ENCODE peak calls at places on chromosomes 12 and 14, in eight cellular contexts. X is thyroid gland, G is MM.1S, R is left lung, O is upper lobe of left lung, M is lower lobe of right lung, C is OCI-LY7, S is neuronal stem cell. Q is an unnamed sample.

GRCh38 chr12:52317443-52318052 is 3.6 kb downstream of the KRT83 start:
- DNase-seq in O (peak; percentile 46), R (no peak), X (no peak), M (no peak), S (no peak), G (no peak), C (no peak), Q (no peak)

GRCh38 chr12:82130763-82131162 is 227.4 kb downstream of the CCDC59 start:
- DNase-seq in R (no peak), X (no peak), G (no peak), M (no peak), S (no peak), C (no peak), O (no peak), Q (no peak)

GRCh38 chr14:97218713-97219355 is 421.7 kb downstream of the VRK1 start:
- DNase-seq in R (no peak), C (no peak), M (no peak), G (no peak), S (peak; percentile 49), X (peak; percentile 30), O (peak; percentile 82), Q (no peak)

GRCh38 chr14:23154876-23155587 is 28.4 kb downstream of the SLC7A8 start:
- DNase-seq in R (peak; percentile 84), C (no peak), O (no peak), G (no peak), S (no peak), X (peak; percentile 88), M (peak; percentile 75), Q (peak; percentile 79)

GRCh38 chr12:101127521-101128219 is 82.4 kb downstream of the SLC5A8 start:
- DNase-seq in O (peak; percentile 15), C (no peak), G (no peak), R (no peak), M (no peak), S (no peak), X (peak; percentile 11), Q (no peak)

GRCh38 chr14:94904636-94905035 is 134.7 kb upstream of the GSC start:
- DNase-seq in C (no peak), R (no peak), O (no peak), M (no peak), S (peak; percentile 18), X (no peak), G (no peak), Q (no peak)

GRCh38 chr14:23114120-23114458 is 5.0 kb downstream of the CEBPE start:
- DNase-seq in X (no peak), O (no peak), G (no peak), M (no peak), R (no peak), C (no peak), S (no peak), Q (no peak)

GRCh38 chr14:39739796-39740195 is 307.6 kb upstream of the FBXO33 start:
- DNase-seq in M (peak; percentile 69), G (no peak), S (no peak), O (no peak), X (peak; percentile 88), C (no peak), R (peak; percentile 77), Q (no peak)

GRCh38 chr12:126700115-126700514 is 1566.9 kb upstream of the TMEM132C start:
- DNase-seq in C (no peak), O (no peak), X (no peak), S (no peak), R (no peak), M (no peak), G (no peak), Q (no peak)

GRCh38 chr12:108333898-108334699 is 5.0 kb downstream of the CMKLR1 start:
- DNase-seq in S (no peak), G (no peak), X (no peak), O (no peak), M (no peak), C (no peak), R (no peak), Q (no peak)

GRCh38 chr14:24310666-24311604 is at the start of gene LTB4R:
- DNase-seq in M (peak; percentile 86), S (no peak), G (peak; percentile 61), X (peak; percentile 83), O (peak; percentile 95), R (peak; percentile 80), C (peak; percentile 70), Q (peak; percentile 63)

GRCh38 chr14:51419685-51420084 is 179.6 kb downstream of the TMX1 start:
- DNase-seq in R (no peak), M (no peak), O (no peak), X (no peak), C (peak; percentile 59), S (no peak), G (peak; percentile 45), Q (no peak)

GRCh38 chr12:47017041-47017713 is 62.2 kb upstream of the PCED1B start:
- DNase-seq in X (no peak), O (no peak), M (no peak), G (no peak), R (no peak), S (no peak), C (no peak), Q (no peak)

GRCh38 chr12:103247531-103247930 is 248.2 kb downstream of the C12orf42 start:
- DNase-seq in R (no peak), O (no peak), X (no peak), C (no peak), M (no peak), S (no peak), G (no peak), Q (no peak)

GRCh38 chr12:49583361-49584094 is 15.6 kb upstream of the MCRS1 start:
- DNase-seq in G (no peak), M (no peak), C (no peak), R (no peak), S (no peak), O (no peak), X (no peak), Q (no peak)

GRCh38 chr12:12719496-12719895 is 2.3 kb downstream of the CDKN1B start:
- DNase-seq in G (peak; percentile 64), R (no peak), S (no peak), M (no peak), O (no peak), X (no peak), C (peak; percentile 53), Q (peak; percentile 38)

GRCh38 chr14:64394423-64394822 is 6.3 kb downstream of the MTHFD1 start:
- DNase-seq in X (no peak), R (no peak), G (no peak), S (no peak), C (no peak), M (no peak), O (no peak), Q (no peak)

GRCh38 chr12:52243774-52244614 is 11.0 kb downstream of the KRT7 start:
- DNase-seq in O (peak; percentile 68), X (peak; percentile 94), G (peak; percentile 10), C (no peak), R (peak; percentile 89), M (peak; percentile 87), S (no peak), Q (peak; percentile 45)

GRCh38 chr14:103391048-103391447 is 5.8 kb downstream of the MARK3 start:
- DNase-seq in C (peak; percentile 68), G (peak; percentile 25), M (no peak), S (no peak), X (peak; percentile 31), R (no peak), O (no peak), Q (peak; percentile 44)

GRCh38 chr14:103392106-103392505 is 6.9 kb downstream of the MARK3 start:
- DNase-seq in S (no peak), R (no peak), O (no peak), C (no peak), G (no peak), X (no peak), M (no peak), Q (no peak)

GRCh38 chr14:103392572-103392971 is 7.4 kb downstream of the MARK3 start:
- DNase-seq in G (no peak), M (no peak), R (no peak), C (no peak), S (no peak), X (no peak), O (peak; percentile 32), Q (no peak)

GRCh38 chr14:103388664-103389063 is 3.4 kb downstream of the MARK3 start:
- DNase-seq in X (no peak), M (no peak), R (no peak), C (no peak), O (no peak), G (no peak), S (no peak), Q (no peak)

DNA sequence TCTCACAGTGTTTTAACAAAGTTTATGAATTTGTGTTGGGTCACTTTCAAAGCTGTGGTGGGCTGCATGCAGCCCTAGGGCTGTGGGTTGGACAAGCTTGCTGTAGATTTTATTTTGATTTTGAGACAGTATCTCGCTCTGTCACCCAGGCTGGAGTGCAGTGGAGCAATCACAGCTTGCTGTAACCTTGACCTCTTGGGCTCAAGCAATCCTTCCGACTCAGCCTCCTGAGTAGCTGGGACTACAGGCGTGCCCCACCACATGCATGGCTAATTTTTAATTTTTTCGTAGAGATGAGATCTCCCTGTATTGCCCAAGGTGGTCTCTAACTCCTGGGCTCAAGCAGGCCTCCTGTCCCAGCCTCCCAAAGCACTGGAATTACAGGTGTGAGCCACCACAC is 5.4 kb downstream of the MARK3 start:
- DNase-seq in X (no peak), C (no peak), O (no peak), R (no peak), G (no peak), S (no peak), M (no peak), Q (no peak)
- H3K9me3 ChIP-seq in X (no peaks in the 10 kb centered on the region), C (no peaks in the 10 kb centered on the region), O (no peaks in the 10 kb centered on the region), R (no peaks in the 10 kb centered on the region), G (no peaks in the 10 kb centered on the region), S (no peaks in the 10 kb centered on the region), M (no peaks in the 10 kb centered on the region), Q (no peaks in the 10 kb centered on the region)

GRCh38 chr14:61090432-61091216 is 109.6 kb downstream of the SLC38A6 start:
- DNase-seq in G (no peak), R (no peak), S (no peak), O (no peak), X (no peak), M (no peak), C (no peak), Q (no peak)
- H3K27ac ChIP-seq in G (no peak overlapping the region), R (no peak overlapping the region), S (no peak overlapping the region), O (no peak overlapping the region), X (no peak overlapping the region), M (no peak overlapping the region), C (no peak overlapping the region), Q (no peak overlapping the region)

DNA sequence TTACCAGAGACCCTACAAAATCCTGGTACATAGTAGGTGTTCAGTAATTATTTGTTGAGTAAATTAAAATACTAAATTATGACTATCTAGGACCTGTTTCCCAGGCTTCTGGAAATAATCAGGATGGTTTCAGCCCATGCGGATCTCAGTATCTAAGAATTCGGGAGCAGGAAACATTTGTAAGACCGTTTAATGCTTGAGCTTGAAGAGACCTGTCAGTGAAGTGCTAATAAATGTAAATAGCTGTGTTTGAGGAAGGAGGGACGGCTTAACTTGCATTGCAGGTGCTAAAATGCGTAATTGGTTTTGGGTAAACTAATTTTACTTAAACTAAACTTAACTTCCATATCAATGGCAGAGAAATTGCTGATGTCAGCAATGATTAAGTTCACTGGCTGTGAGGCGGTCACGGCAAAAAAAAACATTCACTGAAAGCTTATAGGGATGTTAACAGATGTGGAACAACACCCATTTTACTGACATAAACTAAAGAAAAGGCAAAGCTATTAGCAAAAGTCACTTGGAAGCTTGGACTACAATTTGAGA is 28.6 kb upstream of the AEBP2 start:
- DNase-seq in C (no peak), R (no peak), M (no peak), X (no peak), O (no peak), S (no peak), G (no peak), Q (no peak)
- H3K9me3 ChIP-seq in C (no peaks in the 10 kb centered on the region), R (no peaks in the 10 kb centered on the region), M (no peaks in the 10 kb centered on the region), X (no peaks in the 10 kb centered on the region), O (no peaks in the 10 kb centered on the region), S (no peaks in the 10 kb centered on the region), G (no peaks in the 10 kb centered on the region), Q (no peaks in the 10 kb centered on the region)

GRCh38 chr12:124316257-124316656 is 21.4 kb downstream of the RFLNA start:
- DNase-seq in S (no peak), R (no peak), O (peak; percentile 40), G (no peak), C (no peak), X (no peak), M (no peak), Q (no peak)
- H3K27ac ChIP-seq in S (no peak overlapping the region), R (no peak overlapping the region), O (no peak overlapping the region), G (no peak overlapping the region), C (no peak overlapping the region), X (no peak overlapping the region), M (no peak overlapping the region), Q (no peak overlapping the region)

Q was measured in small intestine.